ENCODE peak calls at places on chromosomes 3 and 15, in eight cellular contexts. U is stomach, Q is GM12865, V is suprapubic skin, I is foreskin fibroblast, H is IMR-90, A is WTC11, S is omental fat pad. O is an unnamed sample.

GRCh38 chr15:42267286-42267685 is 5.7 kb upstream of the GANC start:
- DNase-seq in I (no peak), V (no peak), S (no peak), U (no peak), Q (no peak), H (peak; percentile 16), A (no peak), O (peak; percentile 7)

GRCh38 chr3:83968386-83968785 is 990.4 kb upstream of the CADM2 start:
- DNase-seq in Q (peak; percentile 3), H (no peak), A (no peak), U (no peak), S (no peak), I (peak; percentile 13), V (no peak), O (no peak)

GRCh38 chr3:171548918-171549317 is 88.7 kb upstream of the TNIK start:
- DNase-seq in A (no peak), S (no peak), I (peak; percentile 28), U (no peak), V (no peak), H (peak; percentile 18), Q (no peak), O (peak; percentile 9)

GRCh38 chr15:60656491-60657284 is 177.7 kb upstream of the ICE2 start:
- DNase-seq in V (no peak), Q (no peak), A (no peak), S (no peak), U (no peak), H (no peak), I (peak; percentile 28), O (peak; percentile 55)

GRCh38 chr3:189787622-189788021 is 156.4 kb downstream of the TP63 start:
- DNase-seq in V (no peak), U (no peak), S (no peak), H (peak; percentile 45), Q (no peak), I (peak; percentile 7), A (no peak), O (peak; percentile 35)

GRCh38 chr3:112116777-112117186 is 16.3 kb downstream of the GCSAM start:
- DNase-seq in Q (peak; percentile 54), H (no peak), V (no peak), A (no peak), S (no peak), U (no peak), I (no peak), O (no peak)

GRCh38 chr3:104145164-104145563 is 1221.5 kb upstream of the ALCAM start:
- DNase-seq in Q (no peak), V (no peak), H (no peak), A (no peak), I (no peak), S (no peak), U (no peak), O (no peak)

GRCh38 chr3:175726228-175726627 is 867.1 kb downstream of the NAALADL2 start:
- DNase-seq in S (no peak), A (no peak), Q (no peak), U (no peak), V (no peak), H (no peak), I (no peak), O (no peak)

DNA sequence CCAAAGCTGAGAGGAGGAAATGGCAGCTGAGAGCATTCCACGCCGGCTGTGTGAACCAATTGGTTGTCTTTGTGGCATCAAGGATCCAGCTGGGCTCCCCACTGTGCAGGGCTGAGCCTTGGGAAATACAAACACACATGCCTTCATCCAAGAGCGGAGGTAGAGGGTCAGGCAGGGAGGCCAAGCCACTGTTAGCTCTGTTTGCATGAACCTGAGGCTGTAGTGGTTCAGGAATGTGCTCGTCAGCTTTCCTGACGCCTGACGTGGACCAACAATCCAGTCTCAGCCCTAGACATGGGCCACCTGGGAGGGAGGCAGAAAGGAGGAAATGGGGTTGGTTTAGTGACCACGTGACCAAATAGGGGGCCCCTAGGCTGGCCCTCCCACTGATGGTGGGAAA is 276.9 kb downstream of the TLE3 start:
- DNase-seq in I (no peak), A (peak; percentile 74), V (no peak), U (no peak), S (no peak), H (peak; percentile 21), Q (no peak), O (no peak)
- TF ChIP-seq CTCF in I (no peak), A (no peak), V (no peak), U (no peak), S (no peak), H (no peak), Q (no peak), O (no peak)

GRCh38 chr3:128178782-128179473 is 25.6 kb downstream of the EEFSEC start:
- DNase-seq in U (no peak), I (no peak), Q (no peak), A (no peak), S (no peak), H (peak; percentile 15), V (no peak), O (peak; percentile 18)

GRCh38 chr3:128180913-128181312 is 27.6 kb downstream of the EEFSEC start:
- DNase-seq in Q (no peak), I (no peak), S (no peak), A (no peak), H (no peak), V (no peak), U (no peak), O (no peak)

GRCh38 chr3:128177865-128178264 is 24.6 kb downstream of the EEFSEC start:
- DNase-seq in S (no peak), H (no peak), I (no peak), Q (no peak), A (no peak), U (no peak), V (no peak), O (peak; percentile 9)

GRCh38 chr3:128179474-128179819 is 26.2 kb downstream of the EEFSEC start:
- DNase-seq in S (no peak), Q (no peak), H (no peak), U (no peak), V (no peak), A (no peak), I (no peak), O (no peak)

DNA sequence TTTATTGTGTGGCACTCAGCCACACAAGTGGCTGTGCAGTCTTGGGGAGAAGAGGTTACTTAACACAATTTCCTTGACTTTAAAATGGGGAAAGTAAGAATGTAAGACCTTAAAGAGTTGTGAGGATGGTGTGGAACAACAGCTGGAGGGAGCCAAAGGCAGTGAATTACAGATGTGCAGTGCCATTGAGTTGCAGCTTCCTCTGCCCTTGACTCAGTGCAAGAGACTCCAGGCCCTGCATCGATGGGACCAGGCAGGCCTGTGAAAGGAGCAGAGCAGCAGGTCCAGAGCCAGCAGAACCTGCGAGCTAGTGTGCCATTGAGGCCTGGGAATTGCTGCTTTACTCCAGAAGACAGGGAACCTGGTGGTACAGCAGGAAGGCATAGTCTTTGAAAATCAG is 27.2 kb downstream of the EEFSEC start:
- DNase-seq in U (no peak), H (no peak), I (no peak), S (no peak), A (no peak), Q (no peak), V (no peak), O (peak; percentile 17)
- TF ChIP-seq CTCF in U (no peak), H (no peak), I (no peak), S (no peak), A (no peak), Q (no peak), V (no peak), O (no peak)

DNA sequence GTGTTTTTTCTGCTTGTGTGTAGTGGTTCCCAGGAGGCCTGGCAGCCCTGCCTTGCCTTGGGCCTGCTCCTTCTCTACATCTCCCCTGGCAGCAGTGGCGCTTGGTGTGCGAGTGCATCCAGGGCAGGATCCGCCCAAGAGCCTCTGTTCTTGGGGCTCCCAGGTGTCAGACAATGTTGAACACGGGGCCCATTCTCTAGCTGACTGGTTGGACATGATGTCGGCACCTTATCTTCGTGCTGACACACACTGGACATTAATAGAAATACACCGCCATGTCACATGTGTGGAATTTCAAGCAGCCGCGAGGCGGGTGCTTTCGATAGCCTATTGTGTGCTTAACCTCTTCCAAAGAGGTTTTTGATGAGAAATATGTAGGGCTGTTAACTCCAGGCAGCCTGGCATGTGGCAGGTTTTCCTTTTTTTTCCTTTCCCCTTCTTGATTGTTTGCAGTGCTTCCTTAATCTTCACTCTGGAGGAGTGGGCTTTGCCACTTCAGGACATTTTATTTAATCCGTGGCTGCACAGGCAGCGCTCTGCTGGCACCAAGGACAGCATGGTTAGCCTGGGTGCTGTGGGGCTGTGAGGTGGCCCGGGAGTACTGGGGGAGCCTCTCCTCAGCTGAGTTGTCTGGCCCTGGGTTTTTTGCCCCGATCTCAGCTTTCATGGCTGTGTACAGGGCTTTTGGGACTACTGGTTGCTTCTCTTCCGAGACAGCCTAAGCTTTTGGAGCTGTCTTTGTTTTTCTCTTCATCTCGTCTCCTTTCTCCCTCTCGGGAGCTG is 42.5 kb downstream of the CHCHD6 start:
- DNase-seq in V (no peak), H (peak; percentile 74), A (no peak), S (no peak), I (peak; percentile 65), Q (no peak), U (peak; percentile 52), O (peak; percentile 76)
- TF ChIP-seq CTCF in V (no peak), H (peak; percentile 26), A (no peak), S (no peak), I (no peak), Q (no peak), U (no peak), O (peak; percentile 12)

GRCh38 chr3:120561251-120562045 is 34.7 kb upstream of the NDUFB4 start:
- DNase-seq in S (peak; percentile 63), V (peak; percentile 80), A (peak; percentile 80), H (peak; percentile 73), Q (peak; percentile 75), I (peak; percentile 89), U (peak; percentile 79), O (peak; percentile 85)

GRCh38 chr3:120558784-120559227 is 37.3 kb upstream of the NDUFB4 start:
- DNase-seq in Q (peak; percentile 92), U (peak; percentile 89), S (peak; percentile 60), A (peak; percentile 90), H (peak; percentile 84), V (peak; percentile 95), I (peak; percentile 93), O (peak; percentile 96)

GRCh38 chr3:120560304-120561250 is 35.6 kb upstream of the NDUFB4 start:
- DNase-seq in V (no peak), Q (no peak), A (peak; percentile 22), I (no peak), H (no peak), S (no peak), U (no peak), O (peak; percentile 66)

GRCh38 chr3:120557115-120557514 is 39.0 kb upstream of the NDUFB4 start:
- DNase-seq in V (no peak), Q (no peak), I (no peak), S (no peak), U (no peak), A (no peak), H (no peak), O (no peak)

DNA sequence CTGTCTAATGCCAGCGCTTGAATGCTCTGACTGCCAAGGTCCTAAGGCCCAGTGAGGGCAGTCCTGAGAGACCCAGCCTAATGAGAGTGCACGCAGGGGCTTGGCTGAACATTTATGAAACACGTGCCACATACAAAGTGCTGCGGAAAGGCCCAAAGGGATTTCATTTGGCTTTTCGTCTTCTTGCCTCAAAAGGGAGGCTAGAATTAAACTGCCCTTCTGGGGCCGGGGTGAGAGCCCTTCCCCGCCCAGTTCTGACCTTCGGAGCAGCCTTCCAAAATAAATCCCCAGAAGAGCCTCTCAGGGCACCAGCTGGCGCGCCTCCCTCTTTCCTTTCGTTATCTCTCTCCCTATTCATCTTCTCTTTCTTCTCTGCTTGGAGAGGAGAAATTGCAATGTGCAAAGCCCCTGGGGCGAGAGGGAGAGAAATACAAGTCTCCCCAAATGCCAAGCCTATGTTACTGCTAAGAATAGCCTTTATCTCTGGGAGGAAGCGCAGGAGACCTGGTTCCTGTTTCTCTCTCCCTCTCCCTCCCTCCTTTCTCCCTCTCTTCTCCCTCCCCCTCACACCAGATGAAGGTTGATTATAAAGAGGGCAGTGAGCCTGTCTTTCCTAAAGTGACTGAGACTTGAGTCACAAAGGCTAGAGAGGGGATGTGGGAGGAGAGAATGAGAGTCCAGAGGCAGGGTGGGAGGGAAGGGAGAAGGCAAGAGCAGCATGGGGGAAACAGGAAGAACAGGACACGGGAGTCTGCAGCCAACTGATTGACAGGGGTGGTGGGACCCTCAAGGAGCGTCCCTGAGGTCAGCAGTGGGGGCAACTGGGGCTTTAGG is 36.7 kb upstream of the NDUFB4 start:
- DNase-seq in Q (no peak), V (peak; percentile 73), S (no peak), U (no peak), H (peak; percentile 85), A (peak; percentile 27), I (peak; percentile 89), O (peak; percentile 54)
- TF ChIP-seq CTCF in Q (no peak), V (no peak), S (no peak), U (no peak), H (no peak), A (peak; percentile 7), I (no peak), O (no peak)